ENCODE peak calls at places on chromosome 22, in ten cellular contexts. One of them, this sample, is unnamed.
A peak's percentile ranks its signal among the peaks of the same experiment; 100 is the strongest.

GRCh38 chr22:37887610-37888378 is 18.3 kb upstream of the MICALL1 start:
- DNase-seq in CD4-positive, alpha-beta memory T cell: no peak
- DNase-seq in HCEC 1CT: peak; percentile 41
- DNase-seq in stimulated activated CD4-positive, alpha-beta T cell treated with anti-CD3 and anti-CD28 coated beads, Interleukin-1b, Interleukin-23, amount 100 ng/mL, for 4 hours: no peak
- DNase-seq in esophagus muscularis mucosa: no peak
- DNase-seq in activated gamma-delta T cell treated with anti-CD3 and anti-CD28 coated beads, Interleukin-2, amount 50 U/mL, for 16 hours: no peak
- DNase-seq in body of pancreas: no peak
- DNase-seq in left colon: peak; percentile 66
- DNase-seq in NCI-H2081: no peak
- DNase-seq in fibroblast of villous mesenchyme: peak; percentile 90
- DNase-seq in this sample: no peak

GRCh38 chr22:44861245-44861644 is 108.9 kb downstream of the ARHGAP8 start:
- DNase-seq in HCEC 1CT: no peak
- DNase-seq in CD4-positive, alpha-beta memory T cell: no peak
- DNase-seq in stimulated activated CD4-positive, alpha-beta T cell treated with anti-CD3 and anti-CD28 coated beads, Interleukin-1b, Interleukin-23, amount 100 ng/mL, for 4 hours: no peak
- DNase-seq in body of pancreas: no peak
- DNase-seq in left colon: no peak
- DNase-seq in activated gamma-delta T cell treated with anti-CD3 and anti-CD28 coated beads, Interleukin-2, amount 50 U/mL, for 16 hours: no peak
- DNase-seq in NCI-H2081: no peak
- DNase-seq in esophagus muscularis mucosa: no peak
- DNase-seq in fibroblast of villous mesenchyme: no peak
- DNase-seq in this sample: no peak

GRCh38 chr22:43256569-43257360 is 69.8 kb upstream of the TTLL12 start:
- DNase-seq in NCI-H2081: no peak
- DNase-seq in activated gamma-delta T cell treated with anti-CD3 and anti-CD28 coated beads, Interleukin-2, amount 50 U/mL, for 16 hours: no peak
- DNase-seq in body of pancreas: no peak
- DNase-seq in left colon: no peak
- DNase-seq in HCEC 1CT: no peak
- DNase-seq in fibroblast of villous mesenchyme: no peak
- DNase-seq in CD4-positive, alpha-beta memory T cell: no peak
- DNase-seq in esophagus muscularis mucosa: no peak
- DNase-seq in stimulated activated CD4-positive, alpha-beta T cell treated with anti-CD3 and anti-CD28 coated beads, Interleukin-1b, Interleukin-23, amount 100 ng/mL, for 4 hours: no peak
- DNase-seq in this sample: no peak

GRCh38 chr22:48820481-48821345 is 1007.0 kb downstream of the BRD1 start:
- DNase-seq in esophagus muscularis mucosa: no peak
- DNase-seq in body of pancreas: no peak
- DNase-seq in activated gamma-delta T cell treated with anti-CD3 and anti-CD28 coated beads, Interleukin-2, amount 50 U/mL, for 16 hours: no peak
- DNase-seq in CD4-positive, alpha-beta memory T cell: no peak
- DNase-seq in stimulated activated CD4-positive, alpha-beta T cell treated with anti-CD3 and anti-CD28 coated beads, Interleukin-1b, Interleukin-23, amount 100 ng/mL, for 4 hours: no peak
- DNase-seq in NCI-H2081: no peak
- DNase-seq in fibroblast of villous mesenchyme: no peak
- DNase-seq in left colon: no peak
- DNase-seq in HCEC 1CT: no peak
- DNase-seq in this sample: no peak

GRCh38 chr22:45871721-45872120 is 105.2 kb downstream of the WNT7B start:
- DNase-seq in body of pancreas: no peak
- DNase-seq in activated gamma-delta T cell treated with anti-CD3 and anti-CD28 coated beads, Interleukin-2, amount 50 U/mL, for 16 hours: no peak
- DNase-seq in CD4-positive, alpha-beta memory T cell: no peak
- DNase-seq in left colon: no peak
- DNase-seq in NCI-H2081: no peak
- DNase-seq in esophagus muscularis mucosa: no peak
- DNase-seq in HCEC 1CT: no peak
- DNase-seq in fibroblast of villous mesenchyme: no peak
- DNase-seq in stimulated activated CD4-positive, alpha-beta T cell treated with anti-CD3 and anti-CD28 coated beads, Interleukin-1b, Interleukin-23, amount 100 ng/mL, for 4 hours: no peak
- DNase-seq in this sample: no peak

GRCh38 chr22:42344391-42344861 is 74.0 kb upstream of the TCF20 start:
- DNase-seq in NCI-H2081: no peak
- DNase-seq in fibroblast of villous mesenchyme: no peak
- DNase-seq in body of pancreas: no peak
- DNase-seq in CD4-positive, alpha-beta memory T cell: no peak
- DNase-seq in left colon: no peak
- DNase-seq in activated gamma-delta T cell treated with anti-CD3 and anti-CD28 coated beads, Interleukin-2, amount 50 U/mL, for 16 hours: no peak
- DNase-seq in HCEC 1CT: no peak
- DNase-seq in stimulated activated CD4-positive, alpha-beta T cell treated with anti-CD3 and anti-CD28 coated beads, Interleukin-1b, Interleukin-23, amount 100 ng/mL, for 4 hours: no peak
- DNase-seq in esophagus muscularis mucosa: no peak
- DNase-seq in this sample: peak; percentile 27

GRCh38 chr22:19232620-19233019 is 54.1 kb upstream of the SLC25A1 start:
- DNase-seq in fibroblast of villous mesenchyme: no peak
- DNase-seq in left colon: no peak
- DNase-seq in esophagus muscularis mucosa: no peak
- DNase-seq in CD4-positive, alpha-beta memory T cell: no peak
- DNase-seq in activated gamma-delta T cell treated with anti-CD3 and anti-CD28 coated beads, Interleukin-2, amount 50 U/mL, for 16 hours: no peak
- DNase-seq in HCEC 1CT: no peak
- DNase-seq in NCI-H2081: peak; percentile 87
- DNase-seq in stimulated activated CD4-positive, alpha-beta T cell treated with anti-CD3 and anti-CD28 coated beads, Interleukin-1b, Interleukin-23, amount 100 ng/mL, for 4 hours: no peak
- DNase-seq in body of pancreas: no peak
- DNase-seq in this sample: no peak

GRCh38 chr22:49328076-49328475 is 499.6 kb downstream of the BRD1 start:
- DNase-seq in left colon: no peak
- DNase-seq in NCI-H2081: no peak
- DNase-seq in esophagus muscularis mucosa: peak; percentile 77
- DNase-seq in CD4-positive, alpha-beta memory T cell: no peak
- DNase-seq in body of pancreas: no peak
- DNase-seq in HCEC 1CT: no peak
- DNase-seq in stimulated activated CD4-positive, alpha-beta T cell treated with anti-CD3 and anti-CD28 coated beads, Interleukin-1b, Interleukin-23, amount 100 ng/mL, for 4 hours: no peak
- DNase-seq in activated gamma-delta T cell treated with anti-CD3 and anti-CD28 coated beads, Interleukin-2, amount 50 U/mL, for 16 hours: no peak
- DNase-seq in fibroblast of villous mesenchyme: no peak
- DNase-seq in this sample: no peak

GRCh38 chr22:39949964-39950737 is 10.0 kb upstream of the TMA7B start:
- DNase-seq in activated gamma-delta T cell treated with anti-CD3 and anti-CD28 coated beads, Interleukin-2, amount 50 U/mL, for 16 hours: no peak
- DNase-seq in body of pancreas: no peak
- DNase-seq in NCI-H2081: no peak
- DNase-seq in left colon: no peak
- DNase-seq in stimulated activated CD4-positive, alpha-beta T cell treated with anti-CD3 and anti-CD28 coated beads, Interleukin-1b, Interleukin-23, amount 100 ng/mL, for 4 hours: no peak
- DNase-seq in HCEC 1CT: peak; percentile 50
- DNase-seq in esophagus muscularis mucosa: no peak
- DNase-seq in CD4-positive, alpha-beta memory T cell: no peak
- DNase-seq in fibroblast of villous mesenchyme: no peak
- DNase-seq in this sample: no peak

GRCh38 chr22:43887391-43887790 is 4.4 kb downstream of the PNPLA5 start:
- DNase-seq in stimulated activated CD4-positive, alpha-beta T cell treated with anti-CD3 and anti-CD28 coated beads, Interleukin-1b, Interleukin-23, amount 100 ng/mL, for 4 hours: no peak
- DNase-seq in HCEC 1CT: no peak
- DNase-seq in CD4-positive, alpha-beta memory T cell: no peak
- DNase-seq in activated gamma-delta T cell treated with anti-CD3 and anti-CD28 coated beads, Interleukin-2, amount 50 U/mL, for 16 hours: no peak
- DNase-seq in NCI-H2081: no peak
- DNase-seq in body of pancreas: no peak
- DNase-seq in esophagus muscularis mucosa: no peak
- DNase-seq in left colon: no peak
- DNase-seq in fibroblast of villous mesenchyme: no peak
- DNase-seq in this sample: no peak